ENCODE peak calls at places on chromosomes 5 and 9, in six cellular contexts. D is cardiac fibroblast, T is adipocyte, X is heart right ventricle, W is AG04449, B is HCT116. L is an unnamed sample.

GRCh38 chr5:446864-447263 is 3.9 kb downstream of the EXOC3 start:
- DNase-seq in D (peak; percentile 63), T (peak; percentile 76), X (peak; percentile 6), W (no peak), B (peak; percentile 24), L (no peak)

GRCh38 chr9:78296893-78297671 is at the start of gene PSAT1:
- DNase-seq in D (peak; percentile 97), T (peak; percentile 99), X (peak; percentile 76), W (peak; percentile 88), B (peak; percentile 93), L (peak; percentile 95)

GRCh38 chr5:73945505-73945904 is 319.5 kb downstream of the ARHGEF28 start:
- DNase-seq in D (no peak), T (no peak), X (no peak), W (no peak), B (no peak), L (no peak)

GRCh38 chr5:178576591-178577351 is 13.4 kb downstream of the COL23A1 start:
- DNase-seq in D (no peak), T (no peak), X (peak; percentile 34), W (no peak), B (no peak), L (no peak)

GRCh38 chr5:80125022-80125961 is 90.1 kb downstream of the THBS4 start:
- DNase-seq in D (no peak), T (no peak), X (no peak), W (no peak), B (no peak), L (no peak)

GRCh38 chr5:71586052-71586940 is 844 bp upstream of the MCCC2 start:
- DNase-seq in D (peak; percentile 41), T (no peak), X (no peak), W (no peak), B (no peak), L (no peak)

GRCh38 chr5:158410976-158411375 is 552.0 kb upstream of the CLINT1 start:
- DNase-seq in D (no peak), T (peak; percentile 38), X (no peak), W (no peak), B (no peak), L (no peak)

GRCh38 chr9:73149371-73150067 is 2.1 kb upstream of the ANXA1 start:
- DNase-seq in D (peak; percentile 89), T (peak; percentile 93), X (no peak), W (peak; percentile 52), B (peak; percentile 69), L (peak; percentile 63)

GRCh38 chr5:155872801-155873200 is 454.2 kb upstream of the SGCD start:
- DNase-seq in D (no peak), T (peak; percentile 44), X (no peak), W (no peak), B (no peak), L (peak; percentile 16)

GRCh38 chr9:86925686-86926085 is 21.6 kb downstream of the GAS1 start:
- DNase-seq in D (no peak), T (peak; percentile 86), X (no peak), W (peak; percentile 87), B (no peak), L (no peak)

GRCh38 chr5:132808866-132809265 is 4.2 kb upstream of the SOWAHA start:
- DNase-seq in D (no peak), T (no peak), X (no peak), W (no peak), B (no peak), L (no peak)

GRCh38 chr9:110041452-110041851 is 166.5 kb downstream of the C9orf152 start:
- DNase-seq in D (peak; percentile 9), T (no peak), X (no peak), W (no peak), B (no peak), L (no peak)

GRCh38 chr5:10601246-10602030 is 37.6 kb downstream of the ANKRD33B start:
- DNase-seq in D (peak; percentile 92), T (peak; percentile 96), X (peak; percentile 92), W (no peak), B (peak; percentile 16), L (peak; percentile 92)

GRCh38 chr5:74272019-74272775 is 368.3 kb downstream of the ENC1 start:
- DNase-seq in D (peak; percentile 19), T (peak; percentile 50), X (no peak), W (no peak), B (no peak), L (no peak)

GRCh38 chr5:57600321-57600720 is 117.7 kb upstream of the ACTBL2 start:
- DNase-seq in D (no peak), T (no peak), X (no peak), W (no peak), B (no peak), L (peak; percentile 8)

GRCh38 chr9:95126739-95127138 is 190.8 kb downstream of the FANCC start:
- DNase-seq in D (no peak), T (no peak), X (no peak), W (no peak), B (no peak), L (no peak)

GRCh38 chr5:73994963-73995362 is 369.0 kb downstream of the ARHGEF28 start:
- DNase-seq in D (no peak), T (peak; percentile 7), X (no peak), W (no peak), B (no peak), L (no peak)

GRCh38 chr9:73523391-73523790 is 371.7 kb downstream of the ANXA1 start:
- DNase-seq in D (no peak), T (no peak), X (no peak), W (no peak), B (no peak), L (no peak)

GRCh38 chr9:35180801-35181200 is 19.0 kb downstream of the UNC13B start:
- DNase-seq in D (no peak), T (no peak), X (no peak), W (no peak), B (no peak), L (no peak)
- H3K4me3 ChIP-seq in D (no peak overlapping the region), T (no peak overlapping the region), X (no peak overlapping the region), W (no peak overlapping the region), B (no peak overlapping the region), L (no peak overlapping the region)

GRCh38 chr5:129440424-129440823 is 19.7 kb upstream of the ADAMTS19 start:
- DNase-seq in D (no peak), T (no peak), X (no peak), W (no peak), B (no peak), L (no peak)
- H3K4me3 ChIP-seq in D (no peak overlapping the region), T (no peak overlapping the region), X (no peak overlapping the region), W (no peak overlapping the region), B (no peak overlapping the region), L (no peak overlapping the region)

GRCh38 chr9:93949073-93949693 is 6.0 kb downstream of the BARX1 start:
- DNase-seq in D (no peak), T (no peak), X (no peak), W (no peak), B (no peak), L (no peak)
- H3K4me3 ChIP-seq in D (no peak overlapping the region), T (no peak overlapping the region), X (no peak overlapping the region), W (no peak overlapping the region), B (no peak overlapping the region), L (no peak overlapping the region)

GRCh38 chr5:176653986-176654385 is 6.7 kb downstream of the TSPAN17 start:
- DNase-seq in D (no peak), T (no peak), X (no peak), W (no peak), B (no peak), L (no peak)

GRCh38 chr5:176654856-176655255 is 7.6 kb downstream of the TSPAN17 start:
- DNase-seq in D (no peak), T (no peak), X (no peak), W (no peak), B (no peak), L (no peak)

GRCh38 chr5:176651472-176651980 is 4.2 kb downstream of the TSPAN17 start:
- DNase-seq in D (no peak), T (no peak), X (no peak), W (no peak), B (no peak), L (no peak)

GRCh38 chr5:176652136-176652535 is 4.9 kb downstream of the TSPAN17 start:
- DNase-seq in D (no peak), T (peak; percentile 14), X (no peak), W (no peak), B (no peak), L (no peak)

GRCh38 chr5:176653401-176653800 is 6.1 kb downstream of the TSPAN17 start:
- DNase-seq in D (no peak), T (no peak), X (no peak), W (no peak), B (no peak), L (no peak)
- H3K4me3 ChIP-seq in D (no peak overlapping the region), T (no peak overlapping the region), X (no peak overlapping the region), W (no peak overlapping the region), B (no peak overlapping the region), L (no peak overlapping the region)

GRCh38 chr5:142871880-142872200 is 101.7 kb downstream of the ARHGAP26 start:
- DNase-seq in D (peak; percentile 60), T (peak; percentile 55), X (no peak), W (no peak), B (no peak), L (no peak)
- H3K4me3 ChIP-seq in D (no peak overlapping the region), T (no peak overlapping the region), X (no peak overlapping the region), W (no peak overlapping the region), B (no peak overlapping the region), L (no peak overlapping the region)

GRCh38 chr9:136124976-136125692 is 6.5 kb upstream of the TMEM250 start:
- DNase-seq in D (no peak), T (no peak), X (no peak), W (no peak), B (no peak), L (no peak)

GRCh38 chr9:136120438-136120844 is 1.8 kb upstream of the TMEM250 start:
- DNase-seq in D (no peak), T (no peak), X (no peak), W (no peak), B (no peak), L (no peak)

GRCh38 chr9:136120119-136120393 is 1.4 kb upstream of the TMEM250 start:
- DNase-seq in D (no peak), T (no peak), X (no peak), W (no peak), B (no peak), L (no peak)

GRCh38 chr9:136121801-136122200 is 3.1 kb upstream of the TMEM250 start:
- DNase-seq in D (no peak), T (no peak), X (no peak), W (no peak), B (no peak), L (no peak)

DNA sequence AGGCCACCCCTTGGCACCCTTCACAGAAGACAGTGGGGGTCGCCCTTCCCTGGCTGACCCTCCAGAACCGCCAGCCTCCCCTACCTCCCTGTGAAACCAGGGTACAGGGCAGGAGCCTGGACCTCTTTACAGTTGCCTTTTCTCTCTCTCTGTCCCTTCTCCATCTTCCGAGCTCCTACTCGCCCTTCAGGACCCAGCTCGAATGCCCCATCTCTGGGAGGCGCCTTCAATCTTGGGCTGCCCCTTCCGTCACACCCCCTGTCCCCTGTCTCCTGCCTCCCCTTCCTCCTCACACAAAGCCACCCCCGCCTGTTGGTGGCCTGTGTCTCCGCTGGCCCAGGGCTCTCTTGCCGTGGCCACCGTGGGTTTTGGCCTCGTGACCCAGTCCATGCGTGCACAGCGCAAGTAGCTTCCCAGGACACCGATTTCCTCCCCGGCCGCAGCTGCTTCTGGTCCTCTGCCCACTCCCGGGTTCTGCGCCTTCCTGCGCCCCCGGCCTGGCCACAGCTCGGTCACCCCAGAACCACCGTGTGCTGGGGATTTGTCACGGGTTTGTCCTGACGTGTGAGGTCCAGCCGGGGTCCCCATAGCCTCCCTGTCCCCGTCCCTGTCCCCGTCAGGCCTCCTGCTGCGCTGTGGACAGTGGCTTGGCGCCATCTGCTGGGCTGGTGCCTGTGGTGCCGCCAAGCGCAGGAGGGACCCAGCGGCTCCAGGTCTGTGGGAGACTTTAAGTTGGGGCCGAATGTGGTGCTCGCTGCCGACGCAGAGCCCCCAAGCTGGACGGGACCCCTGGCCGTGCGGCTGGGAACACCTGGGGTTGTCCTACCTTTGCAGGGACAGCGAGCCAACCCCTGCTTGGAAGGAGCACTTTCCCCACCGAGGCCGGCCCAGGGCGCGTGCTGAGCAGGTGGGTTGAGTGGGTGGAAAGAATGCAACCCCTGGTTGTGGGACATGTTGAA is 4.0 kb upstream of the TMEM250 start:
- DNase-seq in D (peak; percentile 60), T (peak; percentile 83), X (peak; percentile 85), W (no peak), B (no peak), L (no peak)
- H3K4me3 ChIP-seq in D (no peak overlapping the region), T (peak overlapping the region; percentile 58), X (peak overlapping the region; percentile 30), W (no peak overlapping the region), B (no peak overlapping the region), L (no peak overlapping the region)

L was measured in skeletal muscle cell.